ENCODE peak calls at places on chromosome 2, in five cellular contexts. J is SK-N-SH, T is PC-3, E is hepatocyte, Z is OCI-LY7. A is an unnamed sample.

GRCh38 chr2:9914384-9915065 is 37.0 kb upstream of the GRHL1 start:
- DNase-seq in T (peak), Z (no peak), J (no peak), E (peak), A (no peak)

GRCh38 chr2:100796499-100797100 is 23.3 kb upstream of the NPAS2 start:
- DNase-seq in E (no peak), T (peak), Z (no peak), J (no peak), A (no peak)

GRCh38 chr2:119196301-119197124 is 27.1 kb upstream of the STEAP3 start:
- DNase-seq in E (no peak), J (no peak), T (peak), Z (no peak), A (peak)

GRCh38 chr2:142843731-142844130 is 33.7 kb upstream of the KYNU start:
- DNase-seq in E (no peak), Z (no peak), J (no peak), T (no peak), A (peak)

GRCh38 chr2:43305006-43305405 is 78.6 kb upstream of the ZFP36L2 start:
- DNase-seq in E (peak), J (no peak), Z (no peak), T (no peak), A (no peak)

GRCh38 chr2:172102159-172102857 is 392 bp downstream of the DLX2 start:
- DNase-seq in Z (no peak), T (no peak), J (no peak), E (no peak), A (no peak)

GRCh38 chr2:136363921-136364320 is 246.0 kb upstream of the CXCR4 start:
- DNase-seq in T (no peak), E (no peak), J (no peak), Z (no peak), A (no peak)

GRCh38 chr2:15200581-15200980 is 360.6 kb downstream of the NBAS start:
- DNase-seq in J (no peak), T (no peak), Z (no peak), E (no peak), A (no peak)

GRCh38 chr2:126804347-126804746 is 94.3 kb upstream of the TEX51 start:
- DNase-seq in E (no peak), Z (no peak), J (no peak), T (no peak), A (no peak)

GRCh38 chr2:231781798-231782726 is 980 bp upstream of the PDE6D start:
- DNase-seq in Z (peak), J (no peak), E (peak), T (peak), A (peak)

GRCh38 chr2:166625670-166626069 is 131.6 kb upstream of the SCN7A start:
- DNase-seq in J (no peak), Z (no peak), T (peak), E (no peak), A (no peak)

GRCh38 chr2:193608451-193608850 is 1413.7 kb upstream of the TMEFF2 start:
- DNase-seq in E (no peak), Z (no peak), J (no peak), T (no peak), A (no peak)

GRCh38 chr2:162994718-162995117 is 156.2 kb upstream of the KCNH7 start:
- DNase-seq in E (no peak), T (no peak), J (no peak), Z (no peak), A (no peak)

GRCh38 chr2:2542316-2542715 is 211.2 kb upstream of the MYT1L start:
- DNase-seq in Z (no peak), J (no peak), E (no peak), T (no peak), A (no peak)

GRCh38 chr2:159066541-159067156 is 98.2 kb downstream of the TANC1 start:
- DNase-seq in E (no peak), T (no peak), J (no peak), Z (no peak), A (no peak)

GRCh38 chr2:219437141-219437540 is 2.5 kb downstream of the SPEG start:
- DNase-seq in T (no peak), J (no peak), Z (no peak), E (no peak), A (no peak)

GRCh38 chr2:190023860-190024259 is 38.7 kb downstream of the MSTN start:
- DNase-seq in E (peak), T (peak), Z (peak), J (peak), A (peak)

GRCh38 chr2:86079981-86080911 is 25.4 kb downstream of the POLR1A start:
- DNase-seq in E (peak), J (peak), Z (peak), T (peak), A (peak)

GRCh38 chr2:85935746-85936208 is 47.0 kb upstream of the ST3GAL5 start:
- DNase-seq in J (no peak), Z (no peak), E (no peak), T (peak), A (peak)

GRCh38 chr2:111670776-111671175 is 213.2 kb downstream of the ANAPC1 start:
- DNase-seq in T (no peak), Z (peak), J (no peak), E (no peak), A (no peak)

GRCh38 chr2:240585101-240585500 is 1.4 kb upstream of the CAPN10 start:
- DNase-seq in E (no peak), T (no peak), Z (peak), J (no peak), A (no peak)

GRCh38 chr2:238589591-238590460 is 163.1 kb downstream of the ASB1 start:
- DNase-seq in Z (no peak), J (no peak), T (no peak), E (peak), A (no peak)

GRCh38 chr2:172096661-172097547 is 5.8 kb downstream of the DLX2 start:
- DNase-seq in E (peak), T (peak), J (peak), Z (no peak), A (peak)

GRCh38 chr2:11348209-11348749 is 3.8 kb upstream of the ROCK2 start:
- DNase-seq in T (no peak), Z (no peak), J (no peak), E (no peak), A (no peak)

GRCh38 chr2:202152104-202152771 is 79.2 kb downstream of the KIAA2012 start:
- DNase-seq in E (no peak), J (no peak), T (no peak), Z (no peak), A (no peak)

GRCh38 chr2:30155202-30155601 is 8.4 kb downstream of the YPEL5 start:
- DNase-seq in E (no peak), Z (no peak), J (no peak), T (no peak), A (no peak)

GRCh38 chr2:101559576-101559975 is 84.7 kb upstream of the RFX8 start:
- DNase-seq in J (no peak), E (no peak), T (peak), Z (no peak), A (no peak)

GRCh38 chr2:30588891-30589495 is 141.9 kb downstream of the LCLAT1 start:
- DNase-seq in E (no peak), J (no peak), T (no peak), Z (no peak), A (no peak)

GRCh38 chr2:168189835-168190426 is 57.5 kb downstream of the STK39 start:
- DNase-seq in T (peak), E (peak), Z (no peak), J (no peak), A (no peak)

GRCh38 chr2:150880986-150881385 is 380.7 kb downstream of the RBM43 start:
- DNase-seq in E (no peak), T (no peak), J (no peak), Z (no peak), A (no peak)

GRCh38 chr2:108593547-108594098 is 59.4 kb downstream of the LIMS1 start:
- DNase-seq in T (peak), J (no peak), E (no peak), Z (no peak), A (no peak)

GRCh38 chr2:120877409-120877808 is 141.7 kb downstream of the GLI2 start:
- DNase-seq in Z (no peak), E (no peak), T (no peak), J (no peak), A (no peak)

GRCh38 chr2:171523969-171524401 is 1.7 kb downstream of the CYBRD1 start:
- DNase-seq in J (no peak), Z (no peak), E (peak), T (no peak), A (peak)

GRCh38 chr2:46862430-46862829 is 53.2 kb downstream of the MCFD2 start:
- DNase-seq in Z (no peak), T (no peak), J (no peak), E (no peak), A (no peak)
- TF ChIP-seq CTCF in Z (no peak), T (no peak), J (no peak), E (no peak), A (no peak)

GRCh38 chr2:164891460-164891859 is 49.8 kb upstream of the COBLL1 start:
- DNase-seq in J (no peak), E (no peak), Z (no peak), T (no peak), A (no peak)
- TF ChIP-seq EZH2phosphoT487 in J (no peak), E (no peak), Z (no peak), T (no peak), A (no peak)

DNA sequence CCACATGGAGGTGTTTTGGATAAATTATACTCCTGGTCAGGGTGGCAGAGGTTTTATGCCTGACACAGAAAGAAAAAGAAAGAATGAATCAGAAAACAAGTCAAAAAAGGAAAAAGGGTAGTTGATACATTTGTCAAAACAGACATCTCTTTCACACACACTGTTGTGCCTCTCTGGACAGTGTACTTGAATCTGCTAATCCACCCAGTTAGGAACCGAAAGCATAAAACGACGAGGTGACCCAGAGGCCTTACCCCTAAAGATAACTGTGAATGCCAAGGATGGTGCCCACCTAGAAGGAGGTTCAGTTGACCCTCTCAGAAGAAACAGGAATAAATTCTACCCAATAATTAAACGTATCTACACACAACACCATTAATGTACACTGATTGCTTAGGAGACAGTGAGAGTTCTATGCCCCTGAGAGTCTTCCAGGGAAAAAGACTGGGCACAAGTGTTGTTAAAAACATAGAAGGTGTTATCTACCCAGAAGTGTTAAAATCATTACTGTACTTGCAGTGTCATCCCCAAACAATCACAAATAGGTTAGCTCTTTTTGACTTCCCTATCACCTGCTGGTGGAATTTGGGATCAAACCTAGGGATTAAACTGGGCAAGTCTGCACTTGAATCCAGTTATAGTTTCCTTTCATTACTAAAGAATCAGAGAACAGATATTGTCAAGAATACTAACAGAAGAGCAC is 123.2 kb upstream of the DNAJC10 start:
- DNase-seq in J (no peak), T (no peak), E (no peak), Z (no peak), A (peak)
- TF ChIP-seq CTCF in J (peak), T (no peak), E (no peak), Z (no peak), A (no peak)

DNA sequence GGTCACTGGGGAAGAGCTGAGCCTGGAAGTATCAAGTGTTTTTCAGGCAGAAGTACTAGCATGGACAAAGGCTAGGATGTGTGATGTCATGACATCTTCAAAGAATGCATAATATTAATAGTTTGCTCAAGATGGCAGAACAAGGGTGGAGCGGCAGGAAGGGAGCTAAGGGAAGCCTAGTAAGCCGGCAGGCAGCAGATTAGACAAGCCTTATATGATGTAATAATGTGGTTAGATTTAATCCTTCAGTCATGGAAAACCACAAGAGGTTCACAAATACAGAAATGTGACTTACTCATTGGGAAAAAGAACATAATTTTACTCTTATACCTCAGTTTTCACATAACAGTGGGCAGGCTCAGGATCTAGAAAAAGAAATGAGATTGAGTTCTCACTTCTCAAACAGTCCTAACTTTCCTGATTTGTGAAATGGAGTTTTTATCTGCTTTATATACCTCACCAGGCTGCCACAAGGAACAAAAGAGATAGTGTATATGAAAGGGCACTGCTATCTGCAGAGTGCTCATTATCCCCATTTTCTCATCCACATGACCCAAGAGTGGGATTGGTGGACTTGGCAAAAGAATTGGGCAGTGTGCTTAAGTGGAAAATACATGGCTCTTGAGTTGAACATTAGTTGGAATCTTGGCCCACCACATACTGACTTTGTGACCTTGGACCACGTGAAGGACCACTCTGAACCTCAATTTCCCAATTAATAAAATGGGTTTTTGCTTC is 89.1 kb upstream of the LHCGR start:
- DNase-seq in Z (no peak), J (no peak), T (no peak), E (no peak), A (no peak)
- TF ChIP-seq EZH2phosphoT487 in Z (no peak), J (no peak), T (no peak), E (no peak), A (no peak)

GRCh38 chr2:233380132-233381012 is 26.1 kb downstream of the DGKD start:
- DNase-seq in E (no peak), T (no peak), J (no peak), Z (peak), A (no peak)
- TF ChIP-seq CTCF in E (no peak), T (no peak), J (no peak), Z (no peak), A (no peak)

GRCh38 chr2:98087447-98088065 is 589 bp downstream of the VWA3B start:
- DNase-seq in E (no peak), T (no peak), J (no peak), Z (no peak), A (no peak)

GRCh38 chr2:98086491-98087446 is at the start of gene VWA3B:
- DNase-seq in T (peak), E (peak), Z (peak), J (peak), A (peak)

GRCh38 chr2:98084151-98084868 is 2.7 kb upstream of the VWA3B start:
- DNase-seq in E (no peak), J (no peak), Z (no peak), T (no peak), A (no peak)

GRCh38 chr2:98085649-98086048 is 1.3 kb upstream of the VWA3B start:
- DNase-seq in Z (no peak), T (peak), J (no peak), E (no peak), A (no peak)

DNA sequence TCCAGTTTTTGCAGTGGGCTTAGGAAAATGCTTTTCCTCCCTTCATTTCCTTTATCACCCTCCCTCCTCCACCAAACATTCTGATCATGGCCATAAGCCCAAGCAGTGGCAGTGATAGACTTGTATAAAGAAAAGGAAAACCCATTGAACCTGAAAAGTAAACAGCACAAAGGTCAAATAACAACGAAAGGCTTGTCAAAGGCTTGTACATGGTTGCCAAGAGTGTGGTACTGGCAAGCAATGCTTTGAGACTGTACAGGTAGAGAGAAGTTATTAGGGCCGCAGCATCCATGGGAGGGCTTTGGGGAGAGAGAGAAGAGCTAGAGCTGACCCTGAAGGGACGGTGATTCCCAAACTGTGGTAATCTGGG is 2.1 kb upstream of the VWA3B start:
- DNase-seq in Z (no peak), T (no peak), E (no peak), J (no peak), A (no peak)
- TF ChIP-seq EZH2phosphoT487 in Z (no peak), T (no peak), E (no peak), J (no peak), A (no peak)

GRCh38 chr2:188316354-188316753 is 24.7 kb downstream of the GULP1 start:
- DNase-seq in T (no peak), J (no peak), Z (no peak), E (no peak), A (no peak)
- TF ChIP-seq CTCF in T (no peak), J (no peak), Z (no peak), E (no peak), A (no peak)

DNA sequence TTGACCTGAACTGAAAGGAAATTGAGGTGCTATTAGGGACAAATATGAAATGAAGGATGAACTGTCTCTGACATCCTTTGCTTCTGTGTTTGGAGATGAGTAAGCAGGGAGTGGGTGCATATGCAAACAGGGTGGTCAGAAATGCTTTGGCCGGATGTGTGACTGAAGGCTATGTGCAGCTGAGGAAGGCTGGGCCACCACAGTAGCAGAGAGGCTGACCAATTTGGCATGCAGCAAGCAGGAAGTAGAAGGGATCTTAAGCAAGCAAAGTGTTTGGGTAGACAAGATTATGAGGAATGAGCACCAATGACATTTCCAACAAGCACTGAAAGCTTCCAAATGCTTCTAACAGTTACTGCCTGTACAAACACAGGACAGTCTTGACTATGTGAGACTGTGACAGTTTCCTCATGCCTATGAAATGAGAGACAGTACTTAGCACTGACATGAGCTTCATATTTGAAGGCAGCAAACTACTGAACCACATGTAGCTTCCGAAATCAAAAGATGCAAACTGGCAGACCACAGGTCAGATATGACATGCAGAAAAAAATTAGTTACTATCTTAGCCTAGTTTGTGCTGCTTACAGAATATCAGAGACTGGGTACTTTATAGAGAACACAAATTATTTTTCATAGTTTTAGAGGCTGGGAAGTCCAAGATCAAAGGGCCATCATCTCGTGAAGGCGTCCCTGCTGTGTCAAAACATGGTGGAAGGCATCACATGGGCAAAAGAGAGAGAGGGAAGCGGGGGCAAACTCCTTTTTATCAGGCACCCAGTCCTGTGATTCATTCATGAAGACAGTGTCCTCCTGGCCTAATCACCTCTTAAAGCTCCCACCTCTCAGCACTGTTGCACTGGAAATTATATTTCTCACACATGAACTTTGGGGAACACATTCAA is 3.2 kb upstream of the ACTR3 start:
- DNase-seq in J (no peak), E (no peak), Z (peak), T (peak), A (no peak)
- TF ChIP-seq EZH2phosphoT487 in J (no peak), E (no peak), Z (no peak), T (no peak), A (no peak)

DNA sequence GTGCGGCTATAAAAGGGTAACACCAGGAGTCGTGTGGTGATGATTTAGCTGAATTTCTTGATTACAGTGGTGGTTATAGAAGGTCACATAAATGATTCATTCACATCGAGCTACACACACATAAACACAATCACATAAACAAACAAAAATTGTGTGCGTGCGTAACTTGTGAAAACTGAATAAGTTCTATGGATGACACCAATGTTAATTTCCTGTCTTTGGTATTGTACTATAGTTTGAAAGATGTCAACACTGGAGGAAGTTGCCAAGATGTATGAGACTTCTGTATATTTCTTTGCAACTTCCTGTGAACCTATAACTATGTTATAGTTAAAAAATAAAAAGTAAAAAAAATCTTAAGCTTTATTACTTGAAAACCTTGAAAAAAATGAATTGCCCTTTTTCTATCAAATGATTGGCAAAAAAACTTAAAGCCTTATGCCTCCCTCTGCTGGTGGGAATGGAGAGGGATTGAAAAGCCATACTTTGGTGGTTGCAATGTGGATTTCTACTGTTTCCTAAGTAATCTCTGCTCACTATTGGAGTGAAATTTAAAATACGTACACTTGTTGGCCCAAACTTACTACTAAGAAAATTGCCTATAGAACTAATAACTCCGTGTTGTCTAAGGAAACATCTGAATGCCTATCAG is 227.7 kb downstream of the RPIA start:
- DNase-seq in Z (no peak), E (no peak), T (peak), J (peak), A (peak)
- TF ChIP-seq CTCF in Z (no peak), E (no peak), T (peak), J (peak), A (peak)

GRCh38 chr2:62884514-62884913 is 166.1 kb upstream of the OTX1 start:
- DNase-seq in E (no peak), Z (no peak), J (no peak), T (no peak), A (no peak)
- TF ChIP-seq EZH2phosphoT487 in E (no peak), Z (no peak), J (no peak), T (no peak), A (no peak)

A was measured in GM23338.